ENCODE peak calls at places on chromosome 6, in seven cellular contexts. S is activated CD4-positive, CD25-positive, alpha-beta regulatory T cell treated with anti-CD3 and anti-CD28 coated beads, Interleukin-2, amount 50 U/mL, for 72 hours; X is activated CD4-positive, alpha-beta T cell treated with anti-CD3 and anti-CD28 coated beads, Interleukin-2, amount 50 U/mL, for 24 hours; H is CD8-positive, alpha-beta memory T cell; D is HFFc6; N is RWPE1; M is activated T-cell treated with anti-CD3 and anti-CD28 coated beads for 1 hour. A is an unnamed sample.

GRCh38 chr6:51027283-51028065 is 208.8 kb downstream of the TFAP2B start:
- DNase-seq in X (no peak), S (no peak), H (no peak), M (no peak), D (no peak), N (no peak), A (no peak)

GRCh38 chr6:162671580-162672165 is 55.9 kb downstream of the PRKN start:
- DNase-seq in H (no peak), M (no peak), S (no peak), X (no peak), D (no peak), N (no peak), A (no peak)

GRCh38 chr6:35049346-35049745 is 91.8 kb downstream of the TCP11 start:
- DNase-seq in M (no peak), N (no peak), S (no peak), D (no peak), H (no peak), X (no peak), A (no peak)

GRCh38 chr6:164169355-164169754 is 754.8 kb downstream of the QKI start:
- DNase-seq in H (no peak), N (no peak), M (no peak), D (no peak), S (no peak), X (no peak), A (no peak)

GRCh38 chr6:4102687-4103244 is 23.8 kb upstream of the FAM217A start:
- DNase-seq in M (no peak), X (no peak), S (no peak), H (no peak), D (no peak), N (no peak), A (no peak)

GRCh38 chr6:36131517-36132220 is 1.4 kb downstream of the MAPK13 start:
- DNase-seq in X (no peak), S (peak), N (peak), M (no peak), H (peak), D (peak), A (no peak)

GRCh38 chr6:12909828-12910227 is 193.3 kb downstream of the PHACTR1 start:
- DNase-seq in X (no peak), S (no peak), M (no peak), D (no peak), N (no peak), H (no peak), A (no peak)

GRCh38 chr6:36788768-36789167 is 50.5 kb downstream of the CPNE5 start:
- DNase-seq in S (no peak), D (no peak), X (no peak), N (no peak), M (no peak), H (no peak), A (no peak)

GRCh38 chr6:110282412-110282811 is 75.7 kb downstream of the METTL24 start:
- DNase-seq in M (no peak), H (no peak), N (no peak), S (no peak), D (no peak), X (no peak), A (no peak)

GRCh38 chr6:34606477-34607130 is 50.5 kb upstream of the SPDEF start:
- DNase-seq in D (no peak), H (no peak), N (no peak), X (no peak), M (no peak), S (no peak), A (no peak)

GRCh38 chr6:25088513-25088912 is 152.8 kb upstream of the RIPOR2 start:
- DNase-seq in N (peak), S (no peak), X (no peak), D (peak), H (no peak), M (no peak), A (no peak)

A was measured in neuronal stem cell.